ENCODE peak calls at places on chromosomes 7 and 10, in seven cellular contexts. H is globus pallidus; I is KBM-7; N is T-helper 2 cell; Q is A549; O is activated CD4-positive, alpha-beta T cell treated with anti-CD3 and anti-CD28 coated beads, Interleukin-2, amount 50 U/mL, for 48 hours; T is fibroblast of pulmonary artery. C is an unnamed sample.

GRCh38 chr10:122647383-122647968 is 52.2 kb downstream of the C10orf120 start:
- DNase-seq in Q (no peak), T (no peak), I (no peak), N (no peak), H (no peak), O (no peak), C (no peak)

GRCh38 chr10:72034040-72034499 is 54.3 kb downstream of the SPOCK2 start:
- DNase-seq in T (no peak), Q (no peak), I (no peak), N (no peak), O (no peak), H (no peak), C (no peak)

GRCh38 chr7:55548295-55548731 is 24.0 kb downstream of the VOPP1 start:
- DNase-seq in H (no peak), I (no peak), N (no peak), Q (no peak), O (no peak), T (no peak), C (no peak)

GRCh38 chr7:101631224-101631714 is 2.2 kb upstream of the MYL10 start:
- DNase-seq in T (no peak), O (no peak), Q (no peak), H (no peak), I (no peak), N (no peak), C (no peak)

GRCh38 chr10:93573051-93573909 is 6.8 kb downstream of the FFAR4 start:
- DNase-seq in H (peak), O (no peak), I (peak), T (no peak), Q (no peak), N (no peak), C (no peak)

GRCh38 chr7:117053407-117053806 is 100.1 kb downstream of the ST7 start:
- DNase-seq in O (no peak), Q (no peak), H (no peak), N (no peak), T (peak), I (no peak), C (peak)

GRCh38 chr10:124049484-124049883 is 43.9 kb downstream of the CHST15 start:
- DNase-seq in Q (peak), I (no peak), H (no peak), O (no peak), T (no peak), N (no peak), C (no peak)

GRCh38 chr7:26507375-26508068 is 215.9 kb downstream of the SNX10 start:
- DNase-seq in T (no peak), H (no peak), Q (no peak), O (no peak), N (no peak), I (no peak), C (no peak)

GRCh38 chr7:5211730-5212482 is 21.9 kb downstream of the WIPI2 start:
- DNase-seq in H (no peak), T (no peak), N (no peak), I (no peak), O (no peak), Q (no peak), C (no peak)

GRCh38 chr7:4738711-4739527 is 36.5 kb upstream of the AP5Z1 start:
- DNase-seq in H (no peak), O (peak), Q (peak), I (peak), T (peak), N (no peak), C (peak)

GRCh38 chr10:91598211-91598981 is 34.5 kb downstream of the PPP1R3C start:
- DNase-seq in I (no peak), N (no peak), H (no peak), T (peak), O (no peak), Q (peak), C (peak)

GRCh38 chr7:3154881-3155494 is 111.3 kb upstream of the CARD11 start:
- DNase-seq in I (peak), H (no peak), O (peak), N (peak), T (peak), Q (peak), C (peak)

GRCh38 chr7:30468041-30468440 is 10.5 kb downstream of the NOD1 start:
- DNase-seq in H (no peak), Q (no peak), O (no peak), I (peak), N (no peak), T (peak), C (no peak)

GRCh38 chr10:91424016-91424415 is 13.9 kb downstream of the HECTD2 start:
- DNase-seq in N (no peak), T (no peak), H (no peak), O (peak), Q (no peak), I (no peak), C (no peak)

GRCh38 chr7:55006499-55006898 is 12.3 kb upstream of the EGFR start:
- DNase-seq in T (no peak), H (no peak), O (no peak), Q (no peak), I (no peak), N (no peak), C (no peak)

GRCh38 chr7:108503112-108504026 is 22.6 kb downstream of the PNPLA8 start:
- DNase-seq in I (no peak), T (peak), H (no peak), O (no peak), N (no peak), Q (no peak), C (peak)

GRCh38 chr10:61410353-61410752 is 42.8 kb downstream of the TMEM26 start:
- DNase-seq in Q (no peak), O (no peak), T (peak), H (peak), I (no peak), N (no peak), C (no peak)

GRCh38 chr7:104963378-104963990 is 50.5 kb upstream of the KMT2E start:
- DNase-seq in T (no peak), H (no peak), N (no peak), I (no peak), O (no peak), Q (no peak), C (no peak)

GRCh38 chr7:130299909-130300308 is 6.9 kb downstream of the CPA4 start:
- DNase-seq in N (no peak), Q (no peak), O (no peak), H (no peak), I (no peak), T (no peak), C (no peak)

GRCh38 chr10:14692344-14693199 is 82.1 kb downstream of the FAM107B start:
- DNase-seq in Q (no peak), O (no peak), H (no peak), N (no peak), I (no peak), T (no peak), C (no peak)

GRCh38 chr10:105989995-105990394 is 1174.5 kb downstream of the SORCS1 start:
- DNase-seq in Q (no peak), T (no peak), I (no peak), H (no peak), O (no peak), N (no peak), C (no peak)

GRCh38 chr7:38299275-38299931 is 26.0 kb upstream of the TARP start:
- DNase-seq in O (no peak), T (no peak), I (no peak), Q (no peak), H (no peak), N (no peak), C (no peak)

GRCh38 chr7:1666779-1667565 is 3.1 kb upstream of the ELFN1 start:
- DNase-seq in N (no peak), T (no peak), H (no peak), Q (peak), I (no peak), O (no peak), C (peak)

GRCh38 chr7:72176875-72177274 is 235.3 kb downstream of the CALN1 start:
- DNase-seq in Q (no peak), I (no peak), O (no peak), N (no peak), H (no peak), T (no peak), C (no peak)

C was measured in AG20443.